ENCODE peak calls at places on chromosomes 13 and 19, in six cellular contexts. Q is DND-41, S is NCI-H1105, C is A172, N is AG04450, G is astrocyte of the spinal cord. B is an unnamed sample.

GRCh38 chr19:29040291-29040690 is 172.7 kb downstream of the UQCRFS1 start:
- DNase-seq in S (no peak), N (no peak), Q (no peak), C (no peak), G (no peak), B (no peak)

GRCh38 chr19:19268453-19269385 is 4.4 kb downstream of the TM6SF2 start:
- DNase-seq in N (no peak), S (no peak), Q (no peak), G (no peak), C (no peak), B (no peak)

GRCh38 chr13:78241278-78241919 is 322.8 kb upstream of the EDNRB start:
- DNase-seq in S (peak; percentile 10), Q (peak; percentile 44), N (peak; percentile 2), C (peak; percentile 29), G (peak; percentile 20), B (peak; percentile 62)

GRCh38 chr13:93502071-93502470 is 275.5 kb downstream of the GPC6 start:
- DNase-seq in G (no peak), N (no peak), C (no peak), Q (no peak), S (no peak), B (no peak)

GRCh38 chr13:52141299-52141698 is 12.4 kb upstream of the NEK5 start:
- DNase-seq in Q (no peak), N (no peak), G (no peak), S (no peak), C (no peak), B (no peak)

GRCh38 chr19:56099638-56100539 is 21.2 kb downstream of the ZNF787 start:
- DNase-seq in C (no peak), G (no peak), Q (no peak), N (no peak), S (no peak), B (no peak)

GRCh38 chr19:37009871-37010270 is 68.4 kb upstream of the ZNF420 start:
- DNase-seq in S (no peak), N (no peak), Q (no peak), G (no peak), C (no peak), B (no peak)

GRCh38 chr13:46663216-46663615 is 110.2 kb downstream of the LRCH1 start:
- DNase-seq in C (no peak), G (no peak), Q (no peak), S (no peak), N (no peak), B (no peak)